ENCODE peak calls at places on chromosomes 5 and 9, in six cellular contexts. One of them, this sample, is unnamed.
A peak's percentile ranks its signal among the peaks of the same experiment; 100 is the strongest.

GRCh38 chr9:82271099-82271498 is 282.5 kb downstream of the SPATA31D1 start:
- DNase-seq in A549: no peak
- DNase-seq in thyroid gland: no peak
- DNase-seq in AG04450: peak; percentile 89
- DNase-seq in fibroblast of mammary gland: peak; percentile 99
- DNase-seq in astrocyte: peak; percentile 95
- DNase-seq in this sample: peak; percentile 49

GRCh38 chr9:123933401-123933800 is 3.5 kb upstream of the DENND1A start:
- DNase-seq in AG04450: no peak
- DNase-seq in A549: peak; percentile 92
- DNase-seq in thyroid gland: no peak
- DNase-seq in fibroblast of mammary gland: peak; percentile 84
- DNase-seq in astrocyte: peak; percentile 80
- DNase-seq in this sample: peak; percentile 42

GRCh38 chr5:1413211-1413610 is 32.0 kb downstream of the SLC6A3 start:
- DNase-seq in AG04450: no peak
- DNase-seq in thyroid gland: no peak
- DNase-seq in A549: no peak
- DNase-seq in fibroblast of mammary gland: no peak
- DNase-seq in astrocyte: no peak
- DNase-seq in this sample: no peak

GRCh38 chr5:104576677-104577076 is 1014.1 kb upstream of the NUDT12 start:
- DNase-seq in thyroid gland: no peak
- DNase-seq in fibroblast of mammary gland: no peak
- DNase-seq in astrocyte: no peak
- DNase-seq in A549: no peak
- DNase-seq in AG04450: no peak
- DNase-seq in this sample: no peak

GRCh38 chr5:32506251-32506661 is 61.7 kb upstream of the ZFR start:
- DNase-seq in thyroid gland: no peak
- DNase-seq in fibroblast of mammary gland: peak; percentile 43
- DNase-seq in astrocyte: no peak
- DNase-seq in AG04450: no peak
- DNase-seq in A549: no peak
- DNase-seq in this sample: peak; percentile 40

GRCh38 chr5:76175051-76175666 is 92.0 kb downstream of the SV2C start:
- DNase-seq in A549: peak; percentile 59
- DNase-seq in fibroblast of mammary gland: peak; percentile 37
- DNase-seq in AG04450: peak; percentile 7
- DNase-seq in thyroid gland: peak; percentile 70
- DNase-seq in astrocyte: peak; percentile 6
- DNase-seq in this sample: peak; percentile 78

GRCh38 chr5:91383956-91384300 is 811 bp upstream of the ARRDC3 start:
- DNase-seq in fibroblast of mammary gland: no peak
- DNase-seq in A549: no peak
- DNase-seq in astrocyte: no peak
- DNase-seq in AG04450: no peak
- DNase-seq in thyroid gland: no peak
- DNase-seq in this sample: peak; percentile 42

GRCh38 chr5:56910123-56910951 is 941 bp downstream of the SETD9 start:
- DNase-seq in fibroblast of mammary gland: no peak
- DNase-seq in AG04450: peak; percentile 34
- DNase-seq in astrocyte: peak; percentile 34
- DNase-seq in thyroid gland: peak; percentile 49
- DNase-seq in A549: no peak
- DNase-seq in this sample: no peak

GRCh38 chr5:175394601-175395000 is 49.4 kb downstream of the DRD1 start:
- DNase-seq in fibroblast of mammary gland: no peak
- DNase-seq in astrocyte: no peak
- DNase-seq in AG04450: no peak
- DNase-seq in A549: no peak
- DNase-seq in thyroid gland: no peak
- DNase-seq in this sample: no peak

GRCh38 chr5:95959964-95960801 is 1.5 kb downstream of the ELL2 start:
- DNase-seq in fibroblast of mammary gland: peak; percentile 47
- DNase-seq in thyroid gland: no peak
- DNase-seq in A549: peak; percentile 15
- DNase-seq in astrocyte: peak; percentile 54
- DNase-seq in AG04450: no peak
- DNase-seq in this sample: peak; percentile 56

GRCh38 chr5:102901821-102902448 is 146.8 kb downstream of the PAM start:
- DNase-seq in A549: no peak
- DNase-seq in astrocyte: no peak
- DNase-seq in fibroblast of mammary gland: no peak
- DNase-seq in AG04450: no peak
- DNase-seq in thyroid gland: no peak
- DNase-seq in this sample: no peak

GRCh38 chr5:134079748-134080581 is 34.5 kb upstream of the TCF7 start:
- DNase-seq in A549: no peak
- DNase-seq in thyroid gland: no peak
- DNase-seq in fibroblast of mammary gland: no peak
- DNase-seq in astrocyte: no peak
- DNase-seq in AG04450: no peak
- DNase-seq in this sample: no peak

GRCh38 chr5:32461441-32462120 is 17.0 kb upstream of the ZFR start:
- DNase-seq in AG04450: no peak
- DNase-seq in astrocyte: peak; percentile 65
- DNase-seq in fibroblast of mammary gland: no peak
- DNase-seq in A549: no peak
- DNase-seq in thyroid gland: peak; percentile 23
- DNase-seq in this sample: no peak

GRCh38 chr5:53035868-53036381 is 46.8 kb downstream of the ITGA2 start:
- DNase-seq in astrocyte: peak; percentile 49
- DNase-seq in A549: peak; percentile 48
- DNase-seq in fibroblast of mammary gland: peak; percentile 59
- DNase-seq in AG04450: no peak
- DNase-seq in thyroid gland: no peak
- DNase-seq in this sample: peak; percentile 57

GRCh38 chr5:136631176-136631575 is 265.8 kb upstream of the TRPC7 start:
- DNase-seq in A549: no peak
- DNase-seq in thyroid gland: no peak
- DNase-seq in fibroblast of mammary gland: no peak
- DNase-seq in AG04450: no peak
- DNase-seq in astrocyte: peak; percentile 36
- DNase-seq in this sample: peak; percentile 41

GRCh38 chr9:130576176-130576575 is 3.2 kb upstream of the FUBP3 start:
- DNase-seq in astrocyte: no peak
- DNase-seq in thyroid gland: no peak
- DNase-seq in fibroblast of mammary gland: no peak
- DNase-seq in A549: no peak
- DNase-seq in AG04450: no peak
- DNase-seq in this sample: no peak

GRCh38 chr9:70428781-70429180 is 14.3 kb upstream of the KLF9 start:
- DNase-seq in AG04450: no peak
- DNase-seq in astrocyte: no peak
- DNase-seq in fibroblast of mammary gland: peak; percentile 40
- DNase-seq in thyroid gland: no peak
- DNase-seq in A549: no peak
- DNase-seq in this sample: peak; percentile 42

GRCh38 chr9:124274228-124274627 is 16.5 kb downstream of the NEK6 start:
- DNase-seq in AG04450: no peak
- DNase-seq in astrocyte: no peak
- DNase-seq in fibroblast of mammary gland: no peak
- DNase-seq in A549: no peak
- DNase-seq in thyroid gland: no peak
- DNase-seq in this sample: no peak

GRCh38 chr5:55234171-55234700 is 828 bp upstream of the CCNO start:
- DNase-seq in thyroid gland: peak; percentile 78
- DNase-seq in fibroblast of mammary gland: peak; percentile 31
- DNase-seq in AG04450: no peak
- DNase-seq in astrocyte: no peak
- DNase-seq in A549: peak; percentile 10
- DNase-seq in this sample: peak; percentile 48

GRCh38 chr9:36991516-36992134 is 42.4 kb downstream of the PAX5 start:
- DNase-seq in A549: peak; percentile 55
- DNase-seq in fibroblast of mammary gland: peak; percentile 31
- DNase-seq in thyroid gland: no peak
- DNase-seq in astrocyte: no peak
- DNase-seq in AG04450: no peak
- DNase-seq in this sample: peak; percentile 20

GRCh38 chr9:132797861-132798659 is 80.0 kb downstream of the AK8 start:
- DNase-seq in thyroid gland: no peak
- DNase-seq in AG04450: no peak
- DNase-seq in astrocyte: no peak
- DNase-seq in fibroblast of mammary gland: peak; percentile 2
- DNase-seq in A549: no peak
- DNase-seq in this sample: peak; percentile 41

GRCh38 chr9:78130004-78130403 is 98.4 kb upstream of the GNAQ start:
- DNase-seq in thyroid gland: peak; percentile 40
- DNase-seq in fibroblast of mammary gland: peak; percentile 36
- DNase-seq in A549: peak; percentile 67
- DNase-seq in AG04450: no peak
- DNase-seq in astrocyte: peak; percentile 38
- DNase-seq in this sample: peak; percentile 43

GRCh38 chr5:113205807-113206206 is 229.0 kb downstream of the TSSK1B start:
- DNase-seq in thyroid gland: no peak
- DNase-seq in astrocyte: no peak
- DNase-seq in A549: peak; percentile 28
- DNase-seq in AG04450: no peak
- DNase-seq in fibroblast of mammary gland: no peak
- DNase-seq in this sample: no peak

GRCh38 chr5:53262348-53262970 is 152.9 kb upstream of the MOCS2 start:
- DNase-seq in A549: peak; percentile 48
- DNase-seq in AG04450: no peak
- DNase-seq in fibroblast of mammary gland: peak; percentile 75
- DNase-seq in thyroid gland: peak; percentile 9
- DNase-seq in astrocyte: no peak
- DNase-seq in this sample: peak; percentile 83

GRCh38 chr9:129637102-129637501 is 4.8 kb downstream of the ASB6 start:
- DNase-seq in thyroid gland: no peak
- DNase-seq in astrocyte: no peak
- DNase-seq in fibroblast of mammary gland: no peak
- DNase-seq in A549: no peak
- DNase-seq in AG04450: no peak
- DNase-seq in this sample: no peak

GRCh38 chr9:127066775-127067111 is 55.7 kb downstream of the ANGPTL2 start:
- DNase-seq in fibroblast of mammary gland: peak; percentile 77
- DNase-seq in astrocyte: peak; percentile 35
- DNase-seq in AG04450: no peak
- DNase-seq in A549: peak; percentile 16
- DNase-seq in thyroid gland: no peak
- DNase-seq in this sample: peak; percentile 80

GRCh38 chr5:149757186-149757950 is 27.3 kb downstream of the PPARGC1B start:
- DNase-seq in A549: no peak
- DNase-seq in astrocyte: no peak
- DNase-seq in AG04450: no peak
- DNase-seq in fibroblast of mammary gland: no peak
- DNase-seq in thyroid gland: no peak
- DNase-seq in this sample: no peak

GRCh38 chr5:88248094-88248493 is 20.6 kb downstream of the TMEM161B start:
- DNase-seq in astrocyte: no peak
- DNase-seq in thyroid gland: no peak
- DNase-seq in AG04450: no peak
- DNase-seq in fibroblast of mammary gland: no peak
- DNase-seq in A549: no peak
- DNase-seq in this sample: no peak

GRCh38 chr5:94545870-94546625 is 72.4 kb downstream of the KIAA0825 start:
- DNase-seq in A549: no peak
- DNase-seq in AG04450: no peak
- DNase-seq in astrocyte: no peak
- DNase-seq in thyroid gland: no peak
- DNase-seq in fibroblast of mammary gland: no peak
- DNase-seq in this sample: no peak

GRCh38 chr5:152405145-152405544 is at the start of gene NMUR2:
- DNase-seq in A549: peak; percentile 4
- DNase-seq in fibroblast of mammary gland: no peak
- DNase-seq in astrocyte: no peak
- DNase-seq in AG04450: no peak
- DNase-seq in thyroid gland: peak; percentile 78
- DNase-seq in this sample: no peak

GRCh38 chr9:126117158-126117425 is 209.5 kb upstream of the MVB12B start:
- DNase-seq in thyroid gland: no peak
- DNase-seq in fibroblast of mammary gland: no peak
- DNase-seq in astrocyte: no peak
- DNase-seq in A549: no peak
- DNase-seq in AG04450: no peak
- DNase-seq in this sample: no peak

GRCh38 chr5:100550531-100551036 is 15.4 kb downstream of the FAM174A start:
- DNase-seq in AG04450: no peak
- DNase-seq in A549: no peak
- DNase-seq in thyroid gland: no peak
- DNase-seq in fibroblast of mammary gland: peak; percentile 74
- DNase-seq in astrocyte: no peak
- DNase-seq in this sample: no peak

GRCh38 chr5:56320686-56321085 is 87.6 kb upstream of the ANKRD55 start:
- DNase-seq in fibroblast of mammary gland: no peak
- DNase-seq in astrocyte: no peak
- DNase-seq in A549: no peak
- DNase-seq in thyroid gland: no peak
- DNase-seq in AG04450: no peak
- DNase-seq in this sample: no peak

GRCh38 chr5:22709743-22710142 is 143.4 kb downstream of the CDH12 start:
- DNase-seq in fibroblast of mammary gland: no peak
- DNase-seq in AG04450: no peak
- DNase-seq in astrocyte: no peak
- DNase-seq in A549: no peak
- DNase-seq in thyroid gland: no peak
- DNase-seq in this sample: no peak

GRCh38 chr5:22710660-22711059 is 142.5 kb downstream of the CDH12 start:
- DNase-seq in AG04450: no peak
- DNase-seq in thyroid gland: no peak
- DNase-seq in A549: no peak
- DNase-seq in fibroblast of mammary gland: no peak
- DNase-seq in astrocyte: no peak
- DNase-seq in this sample: no peak

GRCh38 chr5:22708770-22709328 is 144.3 kb downstream of the CDH12 start:
- DNase-seq in A549: no peak
- DNase-seq in AG04450: no peak
- DNase-seq in thyroid gland: no peak
- DNase-seq in astrocyte: no peak
- DNase-seq in fibroblast of mammary gland: no peak
- DNase-seq in this sample: no peak
- TF ChIP-seq CTCF in A549: no peak
- TF ChIP-seq CTCF in AG04450: peak; percentile 8
- TF ChIP-seq CTCF in thyroid gland: no peak
- TF ChIP-seq CTCF in astrocyte: no peak
- TF ChIP-seq CTCF in fibroblast of mammary gland: no peak
- TF ChIP-seq CTCF in this sample: no peak

GRCh38 chr5:141135718-141136266 is 786 bp downstream of the PCDHB5 start:
- DNase-seq in thyroid gland: no peak
- DNase-seq in AG04450: no peak
- DNase-seq in astrocyte: no peak
- DNase-seq in A549: no peak
- DNase-seq in fibroblast of mammary gland: no peak
- DNase-seq in this sample: no peak
- H3K4me3 ChIP-seq in thyroid gland: no peak overlapping the region
- H3K4me3 ChIP-seq in AG04450: no peak overlapping the region
- H3K4me3 ChIP-seq in astrocyte: peak overlapping the region; percentile 44
- H3K4me3 ChIP-seq in A549: peak overlapping the region; percentile 37
- H3K4me3 ChIP-seq in fibroblast of mammary gland: no peak overlapping the region
- H3K4me3 ChIP-seq in this sample: no peak overlapping the region

GRCh38 chr9:109459423-109459822 is 38.7 kb downstream of the PTPN3 start:
- DNase-seq in fibroblast of mammary gland: no peak
- DNase-seq in astrocyte: no peak
- DNase-seq in AG04450: no peak
- DNase-seq in A549: no peak
- DNase-seq in thyroid gland: no peak
- DNase-seq in this sample: no peak
- TF ChIP-seq CTCF in fibroblast of mammary gland: no peak
- TF ChIP-seq CTCF in astrocyte: no peak
- TF ChIP-seq CTCF in AG04450: no peak
- TF ChIP-seq CTCF in A549: no peak
- TF ChIP-seq CTCF in thyroid gland: no peak
- TF ChIP-seq CTCF in this sample: peak; percentile 23

GRCh38 chr9:7970666-7971335 is 171.2 kb upstream of the DMAC1 start:
- DNase-seq in astrocyte: peak; percentile 2
- DNase-seq in AG04450: no peak
- DNase-seq in A549: no peak
- DNase-seq in thyroid gland: no peak
- DNase-seq in fibroblast of mammary gland: peak; percentile 57
- DNase-seq in this sample: no peak
- H3K4me3 ChIP-seq in astrocyte: no peak overlapping the region
- H3K4me3 ChIP-seq in AG04450: no peak overlapping the region
- H3K4me3 ChIP-seq in A549: no peak overlapping the region
- H3K4me3 ChIP-seq in thyroid gland: no peak overlapping the region
- H3K4me3 ChIP-seq in fibroblast of mammary gland: no peak overlapping the region
- H3K4me3 ChIP-seq in this sample: no peak overlapping the region

This sample was measured in choroid plexus epithelial cell.